ENCODE peak calls at places on chromosomes 16 and 17, in seven cellular contexts. F is brain microvascular endothelial cell; G is heart left ventricle; N is AG09319; T is fibroblast of mammary gland; E is CD4-positive, alpha-beta T cell; Z is ovary. B is an unnamed sample.

GRCh38 chr17:40121191-40121885 is 433 bp upstream of the MSL1 start:
- DNase-seq in F (no peak), G (peak; percentile 54), N (no peak), T (no peak), E (no peak), Z (peak; percentile 81), B (peak; percentile 74)

GRCh38 chr16:6694636-6695035 is 638.0 kb upstream of the RBFOX1 start:
- DNase-seq in F (no peak), G (no peak), N (no peak), T (no peak), E (no peak), Z (no peak), B (no peak)

GRCh38 chr16:30628628-30629342 is 18.6 kb upstream of the ZNF689 start:
- DNase-seq in F (peak; percentile 60), G (peak; percentile 89), N (peak; percentile 43), T (peak; percentile 79), E (peak; percentile 86), Z (peak; percentile 90), B (peak; percentile 92)

GRCh38 chr17:77281904-77282367 is 141.2 kb downstream of the SEC14L1 start:
- DNase-seq in F (no peak), G (no peak), N (no peak), T (no peak), E (no peak), Z (no peak), B (no peak)

GRCh38 chr16:19367335-19367734 is 50.3 kb upstream of the TMC5 start:
- DNase-seq in F (no peak), G (no peak), N (no peak), T (no peak), E (no peak), Z (no peak), B (no peak)

GRCh38 chr16:85286066-85286712 is 173.9 kb upstream of the CIBAR2 start:
- DNase-seq in F (peak; percentile 30), G (peak; percentile 78), N (peak; percentile 41), T (peak; percentile 88), E (no peak), Z (peak; percentile 61), B (peak; percentile 86)

GRCh38 chr17:77933777-77934398 is 24.6 kb upstream of the TNRC6C start:
- DNase-seq in F (no peak), G (no peak), N (no peak), T (no peak), E (no peak), Z (no peak), B (no peak)

GRCh38 chr17:45342871-45343526 is 26.2 kb upstream of the MAP3K14 start:
- DNase-seq in F (no peak), G (no peak), N (no peak), T (no peak), E (no peak), Z (peak; percentile 7), B (no peak)

GRCh38 chr17:80992077-80992947 is 671 bp downstream of the CHMP6 start:
- DNase-seq in F (no peak), G (peak; percentile 27), N (no peak), T (no peak), E (no peak), Z (peak; percentile 55), B (no peak)

GRCh38 chr16:67547423-67548264 is 14.7 kb upstream of the CTCF start:
- DNase-seq in F (no peak), G (peak; percentile 44), N (no peak), T (no peak), E (peak; percentile 68), Z (peak; percentile 46), B (no peak)

GRCh38 chr16:46689492-46690280 is at the start of gene ORC6:
- DNase-seq in F (peak; percentile 98), G (peak; percentile 99), N (peak; percentile 87), T (peak; percentile 94), E (peak; percentile 97), Z (peak; percentile 98), B (peak; percentile 98)

GRCh38 chr16:46688101-46688656 is 799 bp downstream of the VPS35 start:
- DNase-seq in F (no peak), G (no peak), N (no peak), T (peak; percentile 28), E (no peak), Z (no peak), B (peak; percentile 55)

GRCh38 chr16:46688657-46689491 is at the start of gene VPS35:
- DNase-seq in F (peak; percentile 99), G (peak; percentile 100), N (peak; percentile 97), T (peak; percentile 98), E (peak; percentile 99), Z (peak; percentile 100), B (peak; percentile 100)

GRCh38 chr16:46686815-46687473 is 2.0 kb downstream of the VPS35 start:
- DNase-seq in F (no peak), G (no peak), N (no peak), T (no peak), E (no peak), Z (no peak), B (no peak)

GRCh38 chr16:46687486-46687885 is 1.5 kb downstream of the VPS35 start:
- DNase-seq in F (no peak), G (no peak), N (no peak), T (no peak), E (no peak), Z (no peak), B (no peak)
- TF ChIP-seq CTCF in F (no peak), G (no peak), N (no peak), T (no peak), E (no peak), Z (no peak), B (no peak)

GRCh38 chr17:64081802-64082799 is 47.8 kb downstream of the ERN1 start:
- DNase-seq in F (peak; percentile 33), G (no peak), N (peak; percentile 70), T (peak; percentile 75), E (peak; percentile 17), Z (no peak), B (no peak)
- TF ChIP-seq CTCF in F (peak; percentile 28), G (no peak), N (no peak), T (no peak), E (peak; percentile 28), Z (no peak), B (no peak)

DNA sequence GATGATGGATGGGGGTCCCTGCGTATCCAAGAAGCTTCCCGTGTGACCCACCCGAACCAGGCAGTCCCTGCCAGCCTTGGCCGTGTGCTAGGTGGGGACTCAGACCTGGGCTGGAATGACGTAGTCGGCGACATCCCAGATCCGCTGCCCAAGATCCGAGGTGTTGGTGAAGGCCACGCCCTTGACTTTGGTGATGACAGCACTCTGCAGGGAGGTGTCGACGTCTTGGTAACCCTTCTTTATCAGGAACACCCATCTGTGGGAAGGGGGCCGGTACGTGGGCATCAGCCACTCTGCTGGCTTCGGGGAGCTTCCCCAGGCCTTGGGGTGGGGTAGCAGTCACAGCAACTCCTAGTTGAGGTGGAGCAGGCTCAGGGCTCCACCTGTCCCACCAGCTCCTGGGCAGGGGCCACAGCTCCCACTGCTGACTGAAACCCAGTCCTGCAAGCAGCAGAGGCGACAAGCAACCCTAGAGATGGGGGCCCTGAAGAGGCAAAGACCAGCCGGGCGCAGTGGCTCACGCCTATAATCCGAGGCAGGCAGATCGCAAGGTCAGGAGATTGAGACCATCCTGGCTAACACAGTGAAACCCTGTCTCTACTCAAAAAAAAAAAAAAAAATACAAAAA is 4.3 kb downstream of the P2RX5 start:
- DNase-seq in F (no peak), G (no peak), N (no peak), T (no peak), E (no peak), Z (no peak), B (no peak)
- TF ChIP-seq CTCF in F (peak; percentile 26), G (no peak), N (no peak), T (no peak), E (no peak), Z (no peak), B (no peak)

DNA sequence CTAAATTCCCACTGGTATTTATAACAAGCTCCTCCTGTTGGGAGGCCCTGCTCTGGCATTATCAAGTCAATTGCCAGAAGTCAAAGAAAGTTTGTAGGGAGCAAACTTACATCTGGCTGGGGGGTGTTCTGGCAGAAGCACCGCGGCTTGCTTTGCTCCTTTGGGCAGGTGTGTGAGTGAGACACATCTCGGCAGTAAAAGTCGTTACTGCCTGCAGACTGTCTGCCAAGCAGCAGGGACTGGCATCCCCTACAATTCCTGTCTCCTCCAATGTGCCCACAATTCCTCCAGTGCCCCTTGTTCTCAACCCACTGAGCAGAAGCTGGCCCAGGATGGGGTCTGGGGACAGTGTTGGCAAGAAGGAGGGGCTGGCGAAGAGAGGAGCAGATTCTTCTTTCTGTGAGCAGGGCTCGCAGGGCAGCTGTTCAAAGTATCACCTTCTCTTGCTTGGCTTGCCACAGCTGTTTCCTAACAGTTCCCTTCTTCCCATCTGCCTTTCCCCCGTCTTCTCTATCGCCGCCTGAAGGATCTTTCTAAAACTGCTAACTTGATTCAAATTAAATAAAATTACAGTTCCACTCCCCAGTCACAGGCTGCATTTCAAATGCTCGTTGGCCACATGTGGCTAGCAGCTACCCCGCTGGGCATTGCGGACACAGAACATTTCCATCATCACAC is 30.2 kb downstream of the SPACA3 start:
- DNase-seq in F (no peak), G (no peak), N (no peak), T (no peak), E (no peak), Z (no peak), B (no peak)
- TF ChIP-seq CTCF in F (peak; percentile 12), G (no peak), N (no peak), T (no peak), E (no peak), Z (no peak), B (no peak)

GRCh38 chr16:48420437-48420836 is 35.2 kb upstream of the SIAH1 start:
- DNase-seq in F (no peak), G (no peak), N (no peak), T (no peak), E (no peak), Z (no peak), B (no peak)
- TF ChIP-seq CTCF in F (no peak), G (no peak), N (no peak), T (no peak), E (no peak), Z (no peak), B (no peak)

DNA sequence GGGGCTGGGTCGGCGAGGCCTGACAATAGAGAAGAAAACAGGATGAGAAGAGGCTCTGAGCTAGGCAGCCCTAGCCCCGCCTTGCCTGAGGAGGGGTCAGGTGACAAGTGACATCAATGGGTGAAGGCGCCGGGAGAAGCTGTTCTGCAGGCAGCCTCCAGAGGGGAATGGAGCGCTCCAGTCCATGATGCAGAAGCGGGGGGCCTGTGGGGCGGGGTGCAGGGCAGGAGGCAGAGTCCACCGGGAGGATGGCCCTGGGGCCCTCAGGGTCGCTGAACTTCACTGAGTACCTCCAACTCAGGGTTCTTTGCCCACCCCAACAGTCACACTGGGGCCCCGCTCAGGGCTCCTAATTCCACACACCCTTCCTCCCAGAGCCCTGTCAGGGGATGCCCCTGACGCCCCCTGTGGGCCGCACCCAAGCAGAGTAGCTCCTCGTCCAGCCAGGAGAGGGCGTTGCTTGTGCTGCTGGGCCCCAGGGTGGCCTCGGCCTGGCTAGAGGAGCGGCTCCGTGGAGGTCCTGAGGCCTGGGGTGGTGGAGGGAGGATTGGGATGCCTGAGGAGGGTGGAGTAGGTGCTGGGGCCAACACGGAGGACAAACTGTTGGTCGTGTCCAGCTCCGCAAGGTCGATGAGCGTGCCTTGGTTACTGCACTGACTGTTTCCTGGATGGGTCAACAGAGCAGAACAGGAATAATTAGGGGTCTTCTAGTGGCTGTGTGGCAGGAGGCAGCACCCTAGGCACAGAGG is 20.8 kb downstream of the GGA3 start:
- DNase-seq in F (peak; percentile 26), G (no peak), N (no peak), T (peak; percentile 38), E (peak; percentile 29), Z (peak; percentile 44), B (peak; percentile 58)
- TF ChIP-seq CTCF in F (peak; percentile 96), G (no peak), N (peak; percentile 61), T (peak; percentile 66), E (no peak), Z (no peak), B (peak; percentile 32)

B was measured in psoas muscle.